ENCODE peak calls at places on chromosomes 4 and X, in ten cellular contexts. U is GM12864; V is CD8-positive, alpha-beta T cell; H is neural progenitor cell; Z is suprapubic skin; T is heart left ventricle; G is AG10803; S is astrocyte; N is uterus; Q is fibroblast of pulmonary artery. L is an unnamed sample.

GRCh38 chr4:26321326-26322276 is 787 bp downstream of the RBPJ start:
- DNase-seq in N (peak; percentile 31), Q (peak; percentile 32), G (peak; percentile 27), H (peak; percentile 81), Z (no peak), U (no peak), V (peak; percentile 41), T (peak; percentile 70), S (peak; percentile 31), L (no peak)

GRCh38 chrX:40931921-40932320 is 153.3 kb upstream of the USP9X start:
- DNase-seq in G (peak; percentile 35), N (no peak), T (no peak), H (no peak), Q (peak; percentile 29), S (no peak), U (no peak), V (no peak), Z (no peak), L (no peak)

GRCh38 chr4:139368990-139369389 is 66.7 kb upstream of the NDUFC1 start:
- DNase-seq in Z (no peak), N (no peak), U (no peak), V (no peak), H (no peak), G (no peak), S (peak; percentile 48), Q (peak; percentile 7), T (no peak), L (no peak)

GRCh38 chrX:108590496-108590895 is 145.9 kb downstream of the IRS4 start:
- DNase-seq in Z (no peak), U (no peak), G (no peak), Q (peak; percentile 35), N (no peak), T (no peak), V (no peak), S (peak; percentile 55), H (no peak), L (no peak)

GRCh38 chr4:142818009-142818408 is 28.1 kb downstream of the INPP4B start:
- DNase-seq in Z (no peak), Q (peak; percentile 80), G (peak; percentile 47), U (no peak), N (no peak), T (no peak), H (no peak), S (peak; percentile 95), V (no peak), L (no peak)

GRCh38 chr4:139131209-139131870 is 45.7 kb downstream of the ELF2 start:
- DNase-seq in N (no peak), G (no peak), Q (no peak), Z (no peak), S (no peak), V (no peak), U (no peak), H (no peak), T (no peak), L (no peak)

GRCh38 chr4:128583753-128584712 is 225.5 kb upstream of the JADE1 start:
- DNase-seq in V (no peak), S (no peak), H (no peak), G (peak; percentile 60), Z (no peak), Q (no peak), N (no peak), U (no peak), T (peak; percentile 73), L (no peak)

GRCh38 chrX:119503484-119503861 is 35.2 kb downstream of the SLC25A5 start:
- DNase-seq in H (no peak), T (no peak), S (peak; percentile 81), U (no peak), G (peak; percentile 91), Z (no peak), Q (peak; percentile 87), N (no peak), V (no peak), L (no peak)

GRCh38 chr4:89753601-89754066 is 83.3 kb downstream of the SNCA start:
- DNase-seq in V (no peak), G (peak; percentile 98), Q (peak; percentile 99), T (no peak), N (no peak), U (no peak), H (no peak), S (peak; percentile 98), Z (no peak), L (no peak)

GRCh38 chr4:89754531-89754930 is 82.4 kb downstream of the SNCA start:
- DNase-seq in N (no peak), Z (no peak), G (peak; percentile 21), U (no peak), Q (no peak), S (peak; percentile 25), V (no peak), H (no peak), T (no peak), L (no peak)

GRCh38 chr4:89752932-89753598 is 83.9 kb downstream of the SNCA start:
- DNase-seq in S (peak; percentile 78), U (no peak), T (no peak), Z (no peak), V (no peak), H (no peak), Q (peak; percentile 67), G (peak; percentile 87), N (peak; percentile 70), L (no peak)

GRCh38 chr4:89757154-89757723 is 79.7 kb downstream of the SNCA start:
- DNase-seq in U (no peak), H (no peak), Z (no peak), V (no peak), G (no peak), Q (no peak), S (no peak), N (no peak), T (no peak), L (no peak)

DNA sequence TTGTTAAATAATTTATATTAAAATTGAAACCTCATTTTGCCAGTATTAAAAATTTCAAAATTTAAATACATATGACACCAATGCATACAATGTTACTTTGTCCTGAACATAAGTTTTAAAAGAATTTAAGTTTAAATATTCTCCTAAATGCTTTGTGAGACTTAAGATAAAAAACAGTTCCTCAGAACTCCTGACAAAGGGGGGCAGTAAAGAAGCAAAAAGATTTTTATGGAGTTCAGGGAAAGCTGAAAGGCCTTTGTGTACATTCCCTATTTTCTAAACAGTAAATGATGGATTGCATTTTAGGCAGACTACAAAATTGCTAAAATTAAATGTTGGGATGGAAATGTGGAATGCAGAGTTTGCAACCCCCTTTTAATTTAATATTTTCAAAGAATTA is 81.8 kb downstream of the SNCA start:
- DNase-seq in T (no peak), U (no peak), V (no peak), H (no peak), N (no peak), G (no peak), S (no peak), Z (no peak), Q (peak; percentile 46), L (no peak)
- TF ChIP-seq CTCF in T (no peak), U (no peak), V (no peak), H (peak; percentile 11), N (no peak), G (peak; percentile 28), S (peak; percentile 22), Z (no peak), Q (peak; percentile 33), L (no peak)

GRCh38 chr4:5710065-5710961 is 688 bp upstream of the EVC start:
- DNase-seq in T (no peak), V (no peak), U (no peak), Q (no peak), S (no peak), G (peak; percentile 77), N (no peak), Z (no peak), H (peak; percentile 57), L (no peak)
- TF ChIP-seq CTCF in T (peak; percentile 30), V (no peak), U (peak; percentile 65), Q (peak; percentile 60), S (peak; percentile 46), G (peak; percentile 58), N (peak; percentile 44), Z (no peak), H (peak; percentile 55), L (peak; percentile 53)

GRCh38 chrX:133250184-133251080 is 32.3 kb upstream of the TFDP3 start:
- DNase-seq in N (no peak), S (no peak), G (no peak), Q (no peak), Z (no peak), T (no peak), V (no peak), H (peak; percentile 47), U (no peak), L (no peak)

GRCh38 chrX:133246921-133247320 is 28.8 kb upstream of the TFDP3 start:
- DNase-seq in N (no peak), T (no peak), V (no peak), G (no peak), H (no peak), Z (no peak), Q (no peak), S (no peak), U (no peak), L (no peak)

GRCh38 chrX:133254666-133255065 is 36.5 kb upstream of the TFDP3 start:
- DNase-seq in N (no peak), Q (no peak), U (no peak), V (no peak), H (no peak), Z (no peak), G (peak; percentile 23), T (no peak), S (peak; percentile 49), L (no peak)

GRCh38 chrX:133248177-133248576 is 30.0 kb upstream of the TFDP3 start:
- DNase-seq in T (no peak), Z (no peak), N (no peak), S (no peak), H (no peak), U (no peak), Q (no peak), G (no peak), V (no peak), L (no peak)

GRCh38 chrX:133249659-133250058 is 31.5 kb upstream of the TFDP3 start:
- DNase-seq in T (no peak), G (peak; percentile 1), Q (peak; percentile 0), H (no peak), V (no peak), N (no peak), S (no peak), U (no peak), Z (no peak), L (no peak)
- TF ChIP-seq CTCF in T (no peak), G (no peak), Q (no peak), H (no peak), V (no peak), N (no peak), S (no peak), U (no peak), Z (no peak), L (peak; percentile 44)

GRCh38 chrX:101231080-101231479 is 11.5 kb downstream of the DRP2 start:
- DNase-seq in S (no peak), T (no peak), V (no peak), N (no peak), Q (no peak), Z (no peak), H (no peak), U (no peak), G (no peak), L (no peak)

GRCh38 chrX:101223226-101223625 is 3.6 kb downstream of the DRP2 start:
- DNase-seq in H (no peak), G (no peak), V (no peak), N (no peak), T (no peak), Q (no peak), U (no peak), Z (no peak), S (no peak), L (no peak)

GRCh38 chrX:101232316-101232715 is 12.7 kb downstream of the DRP2 start:
- DNase-seq in Q (peak; percentile 10), S (peak; percentile 20), T (no peak), U (no peak), H (no peak), G (no peak), Z (no peak), V (no peak), N (no peak), L (no peak)

GRCh38 chrX:101230636-101231035 is 11.1 kb downstream of the DRP2 start:
- DNase-seq in Q (no peak), U (no peak), Z (no peak), T (no peak), S (peak; percentile 35), N (no peak), H (no peak), G (peak; percentile 25), V (no peak), L (no peak)

DNA sequence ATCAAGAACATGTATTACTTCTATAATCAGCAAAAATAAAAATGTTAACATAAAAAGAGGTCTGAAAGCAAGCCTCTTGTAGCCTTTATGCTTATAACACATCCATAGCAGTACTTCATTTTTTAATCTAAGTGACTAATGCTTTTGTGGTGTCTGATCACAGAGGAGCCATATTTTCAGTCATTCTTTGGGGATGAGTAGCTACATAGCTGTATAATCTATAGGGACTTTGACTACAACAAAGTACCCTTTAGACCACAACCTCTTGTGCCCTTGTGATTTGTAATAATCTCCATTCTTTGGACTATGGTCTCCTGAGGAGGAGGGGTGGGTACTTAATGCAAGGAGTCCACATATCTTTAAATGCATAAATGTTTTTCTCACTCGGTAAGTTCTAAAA is 9.6 kb downstream of the DRP2 start:
- DNase-seq in S (peak; percentile 86), Q (peak; percentile 54), T (no peak), Z (no peak), H (no peak), U (no peak), V (no peak), G (peak; percentile 59), N (no peak), L (no peak)
- TF ChIP-seq CTCF in S (no peak), Q (no peak), T (no peak), Z (no peak), H (no peak), U (no peak), V (no peak), G (no peak), N (no peak), L (no peak)